ENCODE peak calls at places on chromosome 15, in five cellular contexts. G, E, J, C and F are unnamed samples.

GRCh38 chr15:87728998-87729397 is 527.5 kb downstream of the NTRK3 start:
- DNase-seq in G (no peak), E (no peak), J (no peak), C (no peak), F (no peak)

GRCh38 chr15:48974865-48975264 is 11.1 kb upstream of the SHC4 start:
- DNase-seq in G (no peak), E (no peak), J (no peak), C (no peak), F (no peak)

GRCh38 chr15:33581032-33581431 is 270.3 kb downstream of the RYR3 start:
- DNase-seq in G (peak), E (peak), J (peak), C (no peak), F (no peak)

GRCh38 chr15:85745525-85745924 is 49.2 kb downstream of the KLHL25 start:
- DNase-seq in G (no peak), E (no peak), J (no peak), C (no peak), F (no peak)

GRCh38 chr15:92123848-92124631 is 269.6 kb upstream of the ST8SIA2 start:
- DNase-seq in G (no peak), E (no peak), J (no peak), C (no peak), F (no peak)

GRCh38 chr15:63987979-63988378 is 58.3 kb downstream of the DAPK2 start:
- DNase-seq in G (no peak), E (no peak), J (no peak), C (no peak), F (no peak)

GRCh38 chr15:64634576-64635485 is 140.6 kb downstream of the RBPMS2 start:
- DNase-seq in G (no peak), E (peak), J (no peak), C (peak), F (peak)

GRCh38 chr15:67914537-67915373 is 74.9 kb upstream of the RNU6-1 start:
- DNase-seq in G (no peak), E (peak), J (peak), C (peak), F (peak)

GRCh38 chr15:67707520-67708283 is 117.6 kb upstream of the SKOR1 start:
- DNase-seq in G (no peak), E (no peak), J (no peak), C (no peak), F (no peak)

GRCh38 chr15:73633991-73634495 is 854 bp upstream of the NPTN start:
- DNase-seq in G (peak), E (peak), J (peak), C (peak), F (no peak)

GRCh38 chr15:59362339-59362738 is 10.3 kb downstream of the MYO1E start:
- DNase-seq in G (no peak), E (no peak), J (no peak), C (no peak), F (no peak)

GRCh38 chr15:34650177-34650576 is 66.7 kb upstream of the GOLGA8B start:
- DNase-seq in G (no peak), E (peak), J (peak), C (no peak), F (no peak)

GRCh38 chr15:71548317-71548908 is 261.9 kb upstream of the NR2E3 start:
- DNase-seq in G (no peak), E (no peak), J (no peak), C (no peak), F (no peak)

GRCh38 chr15:62758126-62758951 is 284.2 kb upstream of the TPM1 start:
- DNase-seq in G (peak), E (peak), J (peak), C (no peak), F (no peak)

GRCh38 chr15:57421540-57421939 is 45.2 kb downstream of the CGNL1 start:
- DNase-seq in G (no peak), E (no peak), J (no peak), C (no peak), F (no peak)

DNA sequence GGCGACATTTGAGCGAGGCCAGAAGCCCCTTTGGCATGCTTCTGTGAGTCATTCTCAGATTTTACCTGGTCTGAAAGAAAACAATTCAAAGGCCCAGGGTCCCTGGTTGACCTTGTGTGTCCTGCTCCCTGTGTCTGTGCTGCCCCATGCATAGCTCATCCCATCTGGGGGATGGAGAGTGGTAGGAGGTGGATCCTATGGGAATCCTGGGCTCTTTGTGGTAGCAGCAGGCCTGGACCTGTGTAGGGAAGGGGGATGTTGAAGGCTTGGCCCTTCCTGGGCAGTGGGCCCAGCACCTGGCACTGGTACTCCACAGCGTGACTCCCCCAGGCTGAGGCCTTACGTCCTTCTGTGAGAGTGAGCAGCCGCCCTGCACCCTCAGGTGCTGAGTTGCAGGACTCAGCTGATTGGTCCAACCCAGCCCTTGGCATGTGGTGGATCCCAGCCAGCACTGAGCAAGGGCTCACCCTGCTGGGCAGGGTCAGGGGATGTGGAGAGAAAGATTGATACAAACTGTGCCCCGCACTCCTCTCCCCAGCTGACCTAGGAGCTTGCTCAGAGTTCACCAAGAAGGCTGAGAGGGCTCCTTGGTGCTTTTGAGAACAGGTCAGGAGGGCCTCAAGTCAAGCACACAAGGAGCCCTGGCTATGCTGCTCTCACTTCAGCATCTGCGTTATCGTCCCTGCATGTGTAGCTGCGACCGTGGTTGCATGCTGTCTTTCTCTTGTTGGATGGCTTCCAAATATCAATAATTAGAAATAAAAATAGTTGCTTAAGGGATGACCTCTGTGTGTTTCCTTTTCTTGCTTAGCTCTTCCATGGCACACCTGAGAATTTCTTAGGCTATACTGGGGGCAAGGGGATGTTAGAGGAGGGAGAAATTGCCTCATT is 21.4 kb upstream of the JMJD7 start:
- DNase-seq in G (peak), E (no peak), J (no peak), C (no peak), F (no peak)
- TF ChIP-seq CTCF in G (no peak), E (peak), J (no peak), C (no peak), F (no peak)

GRCh38 chr15:28022961-28023360 is 76.2 kb downstream of the OCA2 start:
- DNase-seq in G (no peak), E (no peak), J (no peak), C (no peak), F (no peak)

GRCh38 chr15:28022181-28022580 is 76.9 kb downstream of the OCA2 start:
- DNase-seq in G (no peak), E (no peak), J (no peak), C (no peak), F (no peak)

GRCh38 chr15:28019594-28020320 is 79.4 kb downstream of the OCA2 start:
- DNase-seq in G (no peak), E (no peak), J (no peak), C (peak), F (no peak)

GRCh38 chr15:28020644-28021043 is 78.5 kb downstream of the OCA2 start:
- DNase-seq in G (no peak), E (no peak), J (no peak), C (no peak), F (no peak)

GRCh38 chr15:28021281-28022039 is 77.7 kb downstream of the OCA2 start:
- DNase-seq in G (peak), E (peak), J (no peak), C (peak), F (no peak)
- TF ChIP-seq CTCF in G (peak), E (peak), J (no peak), C (peak), F (peak)

GRCh38 chr15:65829150-65829764 is 37.2 kb upstream of the DENND4A start:
- DNase-seq in G (peak), E (no peak), J (peak), C (no peak), F (no peak)
- TF ChIP-seq CTCF in G (peak), E (peak), J (peak), C (peak), F (peak)

GRCh38 chr15:60478633-60479360 is at the start of gene ICE2:
- DNase-seq in G (peak), E (peak), J (peak), C (peak), F (peak)
- TF ChIP-seq CTCF in G (no peak), E (no peak), J (no peak), C (no peak), F (peak)

DNA sequence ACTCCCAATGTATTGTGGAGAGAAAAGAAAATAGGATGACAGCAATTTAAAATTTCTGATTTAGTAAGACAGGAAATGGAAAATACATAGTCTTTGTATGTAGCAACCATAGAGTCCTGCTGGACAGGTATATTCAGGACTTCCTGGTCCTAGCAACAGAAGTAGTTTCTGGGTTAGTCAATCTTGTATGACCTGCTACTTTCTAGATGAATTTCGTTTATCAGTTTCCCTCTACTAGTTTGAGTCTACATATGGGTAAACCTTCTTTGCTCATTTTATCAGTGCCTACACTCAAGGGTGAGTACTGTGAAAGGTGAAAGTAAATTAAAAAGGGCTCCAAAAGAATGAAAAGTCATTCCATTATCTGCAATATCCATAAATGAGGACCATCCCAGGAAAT is 309.8 kb downstream of the UNC13C start:
- DNase-seq in G (no peak), E (no peak), J (no peak), C (no peak), F (no peak)
- TF ChIP-seq CTCF in G (no peak), E (no peak), J (no peak), C (no peak), F (no peak)

GRCh38 chr15:90650117-90650955 is 66.8 kb upstream of the BLM start:
- DNase-seq in G (no peak), E (peak), J (peak), C (peak), F (no peak)
- TF ChIP-seq CTCF in G (no peak), E (no peak), J (no peak), C (no peak), F (no peak)

DNA sequence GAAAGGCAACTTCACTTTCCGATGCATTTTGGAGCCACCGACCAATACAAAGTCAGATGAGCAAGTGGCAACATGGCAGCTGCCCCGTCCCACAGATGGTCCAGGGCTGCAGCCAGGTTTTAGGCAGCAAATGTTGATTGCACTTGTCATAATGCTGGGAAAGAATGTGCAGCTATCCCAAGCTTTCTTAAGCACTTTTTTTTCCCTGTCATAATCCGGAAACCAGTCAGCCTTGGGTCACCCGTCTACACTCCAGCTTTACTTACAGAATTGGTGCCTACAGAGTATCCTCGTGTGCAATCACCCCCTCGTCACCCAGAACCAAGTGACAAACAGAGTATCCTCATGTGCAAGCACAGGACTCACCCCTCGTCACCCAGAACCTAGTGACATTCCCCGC is 147.7 kb downstream of the CHSY1 start:
- DNase-seq in G (no peak), E (no peak), J (no peak), C (no peak), F (no peak)
- TF ChIP-seq CTCF in G (no peak), E (no peak), J (no peak), C (no peak), F (no peak)